ENCODE peak calls at places on chromosomes 13 and 19, in eight cellular contexts. N, Z, D, F, M, Q, U and T are unnamed samples.
A peak's percentile ranks its signal among the peaks of the same experiment; 100 is the strongest.

GRCh38 chr19:13025819-13026477 is 30.7 kb downstream of the NFIX start:
- DNase-seq in M (no peak), F (no peak), N (peak; percentile 65), U (no peak), D (no peak), Q (no peak), Z (no peak), T (no peak)

GRCh38 chr19:22472180-22472637 is 50.1 kb upstream of the ZNF98 start:
- DNase-seq in N (no peak), U (no peak), Q (no peak), M (no peak), Z (no peak), F (no peak), D (no peak), T (no peak)

GRCh38 chr19:10600149-10600548 is 13.0 kb upstream of the AP1M2 start:
- DNase-seq in F (no peak), U (no peak), Z (no peak), D (no peak), Q (no peak), N (no peak), M (no peak), T (no peak)

GRCh38 chr19:18832331-18833140 is 777 bp downstream of the UPF1 start:
- DNase-seq in U (no peak), M (no peak), N (no peak), Z (no peak), Q (peak; percentile 45), F (peak; percentile 16), D (peak; percentile 32), T (peak; percentile 36)

GRCh38 chr13:41402695-41403511 is 54.4 kb upstream of the RGCC start:
- DNase-seq in F (no peak), D (peak; percentile 1), M (no peak), Z (no peak), Q (peak; percentile 5), U (no peak), N (no peak), T (no peak)

GRCh38 chr13:39864221-39864620 is 208.8 kb downstream of the COG6 start:
- DNase-seq in Z (no peak), D (no peak), Q (no peak), M (no peak), U (no peak), F (no peak), N (no peak), T (no peak)

GRCh38 chr19:48194041-48194871 is 23.8 kb downstream of the ZSWIM9 start:
- DNase-seq in N (peak; percentile 57), M (no peak), U (no peak), Z (no peak), F (no peak), D (no peak), Q (peak; percentile 28), T (no peak)

GRCh38 chr19:8304841-8305621 is 3.1 kb downstream of the CD320 start:
- DNase-seq in N (peak; percentile 62), F (no peak), Z (peak; percentile 38), M (peak; percentile 60), Q (no peak), D (no peak), U (peak; percentile 19), T (no peak)

GRCh38 chr19:1238373-1239303 is 833 bp upstream of the CBARP start:
- DNase-seq in N (no peak), U (no peak), M (no peak), F (no peak), D (no peak), Z (no peak), Q (no peak), T (no peak)
- H3K4me3 ChIP-seq in N (peak overlapping the region; percentile 67), U (peak overlapping the region; percentile 26), M (peak overlapping the region; percentile 45), F (no peak overlapping the region), D (peak overlapping the region; percentile 63), Z (peak overlapping the region; percentile 37), Q (peak overlapping the region; percentile 52), T (no peak overlapping the region)

DNA sequence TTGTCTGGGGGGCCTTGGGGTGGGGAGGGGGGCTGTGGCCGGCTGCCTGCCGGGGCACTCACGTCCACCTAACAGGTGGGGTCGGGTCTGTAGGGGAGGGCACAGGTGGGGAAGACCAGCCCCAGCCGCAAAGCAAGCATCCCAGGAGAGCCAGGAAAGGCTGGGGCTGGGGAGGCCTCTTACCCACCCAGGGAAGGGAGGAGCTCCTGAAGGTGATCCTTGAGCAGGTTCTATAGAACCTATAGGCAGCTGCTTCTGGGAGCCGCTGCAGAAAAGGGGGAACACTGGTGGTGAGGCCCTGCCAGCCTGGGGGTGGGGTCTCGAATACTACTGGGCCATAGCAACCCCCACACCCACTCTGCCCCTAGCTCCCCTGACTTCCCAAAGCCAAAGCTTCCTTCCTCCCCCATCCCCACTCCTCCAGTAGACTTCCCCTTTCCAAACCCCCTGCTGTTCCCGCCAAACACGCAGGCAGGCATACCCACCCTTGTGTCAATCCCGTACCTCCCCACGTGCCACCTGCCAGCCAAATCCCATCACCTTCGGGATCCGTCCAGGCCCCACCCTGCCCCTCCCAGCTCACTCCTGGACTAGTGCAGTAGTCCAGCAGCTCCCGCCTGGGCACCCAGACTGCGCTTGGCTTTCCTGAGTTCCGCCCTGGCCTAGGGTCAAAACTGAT is 5.6 kb downstream of the KLF16 start:
- DNase-seq in F (no peak), M (no peak), N (peak; percentile 66), Z (no peak), U (no peak), Q (no peak), D (no peak), T (no peak)
- H3K4me1 ChIP-seq in F (peaks cover 15% of the 10 kb centered on the region), M (peaks cover 38% of the 10 kb centered on the region), N (peaks cover 51% of the 10 kb centered on the region), Z (peaks cover 91% of the 10 kb centered on the region), U (peaks cover 42% of the 10 kb centered on the region), Q (peaks cover 52% of the 10 kb centered on the region), D (peaks cover 82% of the 10 kb centered on the region), T (peaks cover 95% of the 10 kb centered on the region)

GRCh38 chr19:37087110-37087509 is 8.9 kb downstream of the ZNF420 start:
- DNase-seq in N (no peak), Q (no peak), U (no peak), D (no peak), Z (no peak), M (no peak), F (no peak), T (no peak)
- H3K9me3 ChIP-seq in N (peaks cover 35% of the 10 kb centered on the region), Q (no peaks in the 10 kb centered on the region), U (peaks cover 38% of the 10 kb centered on the region), D (peaks cover 92% of the 10 kb centered on the region), Z (peaks cover 3% of the 10 kb centered on the region), M (peaks cover 59% of the 10 kb centered on the region), F (peaks cover 15% of the 10 kb centered on the region), T (peaks cover 75% of the 10 kb centered on the region)

GRCh38 chr19:3151563-3152430 is 16.0 kb downstream of the GNA15 start:
- DNase-seq in N (no peak), Q (no peak), U (no peak), D (no peak), M (no peak), Z (no peak), F (no peak), T (no peak)

GRCh38 chr19:3149089-3149488 is 13.3 kb downstream of the GNA15 start:
- DNase-seq in D (no peak), F (no peak), Q (no peak), Z (no peak), N (no peak), M (no peak), U (no peak), T (no peak)

GRCh38 chr19:3148503-3148902 is 12.7 kb downstream of the GNA15 start:
- DNase-seq in M (no peak), D (no peak), F (no peak), N (no peak), Z (no peak), U (no peak), Q (no peak), T (no peak)

GRCh38 chr19:3150739-3151329 is 15.0 kb downstream of the GNA15 start:
- DNase-seq in U (no peak), Q (no peak), Z (no peak), M (no peak), D (no peak), F (no peak), N (no peak), T (no peak)

GRCh38 chr19:3149526-3150505 is 14.0 kb downstream of the GNA15 start:
- DNase-seq in Z (no peak), D (no peak), U (no peak), F (no peak), Q (no peak), M (no peak), N (no peak), T (no peak)
- H3K4me3 ChIP-seq in Z (no peak overlapping the region), D (no peak overlapping the region), U (no peak overlapping the region), F (no peak overlapping the region), Q (no peak overlapping the region), M (no peak overlapping the region), N (no peak overlapping the region), T (no peak overlapping the region)